ENCODE peak calls at places on chromosomes 12 and 14, in seven cellular contexts. W is body of pancreas; C is neural progenitor cell; O is right atrium auricular region; A is ovary; D is CD8-positive, alpha-beta T cell; G is psoas muscle. P is an unnamed sample. For H3K4me1, the result is how much of the 10 kb centered on the place peaks cover.

GRCh38 chr12:127280393-127281275 is 986.3 kb upstream of the TMEM132C start:
- DNase-seq in W (peak), C (peak), O (no peak), A (no peak), D (peak), G (peak), P (peak)

GRCh38 chr14:97332591-97332984 is 535.4 kb downstream of the VRK1 start:
- DNase-seq in W (no peak), C (no peak), O (no peak), A (no peak), D (no peak), G (no peak), P (no peak)

GRCh38 chr12:105279460-105280056 is 43.6 kb upstream of the APPL2 start:
- DNase-seq in W (no peak), C (peak), O (no peak), A (no peak), D (peak), G (no peak), P (peak)

GRCh38 chr12:51827925-51828818 is 20.3 kb downstream of the FIGNL2 start:
- DNase-seq in W (no peak), C (no peak), O (no peak), A (no peak), D (no peak), G (no peak), P (no peak)

GRCh38 chr14:24296341-24297157 is 3.0 kb downstream of the DHRS1 start:
- DNase-seq in W (peak), C (peak), O (peak), A (peak), D (peak), G (peak), P (peak)

GRCh38 chr12:11555743-11556625 is 93.5 kb upstream of the ETV6 start:
- DNase-seq in W (peak), C (no peak), O (no peak), A (no peak), D (no peak), G (no peak), P (no peak)

GRCh38 chr14:95466506-95466905 is 49.9 kb downstream of the SYNE3 start:
- DNase-seq in W (no peak), C (no peak), O (no peak), A (no peak), D (no peak), G (no peak), P (no peak)

GRCh38 chr14:74712499-74713394 is at the start of the genes AREL1 and FCF1:
- DNase-seq in W (peak), C (peak), O (peak), A (peak), D (peak), G (peak), P (peak)

GRCh38 chr12:108518716-108519496 is 3.8 kb downstream of the FICD start:
- DNase-seq in W (no peak), C (no peak), O (no peak), A (no peak), D (no peak), G (no peak), P (no peak)

GRCh38 chr14:101293609-101294008 is 267.7 kb upstream of the DIO3 start:
- DNase-seq in W (no peak), C (no peak), O (no peak), A (no peak), D (no peak), G (no peak), P (no peak)

GRCh38 chr12:89874146-89874545 is 165.5 kb upstream of the ATP2B1 start:
- DNase-seq in W (no peak), C (peak), O (no peak), A (no peak), D (no peak), G (no peak), P (no peak)

GRCh38 chr14:57389646-57390036 is 745 bp upstream of the NAA30 start:
- DNase-seq in W (peak), C (no peak), O (no peak), A (no peak), D (no peak), G (no peak), P (no peak)

GRCh38 chr14:40188006-40188405 is 755.8 kb upstream of the FBXO33 start:
- DNase-seq in W (no peak), C (no peak), O (no peak), A (no peak), D (no peak), G (no peak), P (no peak)

GRCh38 chr12:27462851-27463250 is 16.3 kb downstream of the SMCO2 start:
- DNase-seq in W (no peak), C (no peak), O (no peak), A (peak), D (no peak), G (no peak), P (no peak)

GRCh38 chr12:6052940-6053329 is 71.5 kb downstream of the VWF start:
- DNase-seq in W (no peak), C (no peak), O (no peak), A (no peak), D (no peak), G (no peak), P (no peak)

GRCh38 chr12:101804409-101804808 is 26.4 kb downstream of the GNPTAB start:
- DNase-seq in W (no peak), C (no peak), O (no peak), A (no peak), D (no peak), G (no peak), P (no peak)

GRCh38 chr12:9707864-9708808 is 24.8 kb downstream of the CLECL1 start:
- DNase-seq in W (peak), C (peak), O (no peak), A (no peak), D (peak), G (peak), P (peak)

GRCh38 chr12:70252832-70253231 is 9.6 kb downstream of the CNOT2 start:
- DNase-seq in W (no peak), C (no peak), O (no peak), A (no peak), D (no peak), G (no peak), P (no peak)

GRCh38 chr12:53213348-53213747 is 6.3 kb upstream of the ITGB7 start:
- DNase-seq in W (peak), C (peak), O (peak), A (peak), D (peak), G (peak), P (peak)

GRCh38 chr12:130796985-130797686 is 41.9 kb downstream of the STX2 start:
- DNase-seq in W (no peak), C (no peak), O (no peak), A (no peak), D (no peak), G (no peak), P (no peak)

GRCh38 chr14:59422069-59422881 is 42.9 kb downstream of the GPR135 start:
- DNase-seq in W (no peak), C (peak), O (no peak), A (no peak), D (no peak), G (no peak), P (no peak)

GRCh38 chr12:88325076-88325827 is 183.1 kb downstream of the TMTC3 start:
- DNase-seq in W (no peak), C (no peak), O (no peak), A (no peak), D (no peak), G (no peak), P (no peak)

GRCh38 chr14:62546862-62547474 is 498.3 kb downstream of the KCNH5 start:
- DNase-seq in W (no peak), C (no peak), O (no peak), A (no peak), D (no peak), G (no peak), P (no peak)

GRCh38 chr12:40749863-40750262 is 57.6 kb downstream of the CNTN1 start:
- DNase-seq in W (no peak), C (peak), O (no peak), A (no peak), D (no peak), G (no peak), P (no peak)

GRCh38 chr14:103543140-103543539 is 14.1 kb downstream of the TRMT61A start:
- DNase-seq in W (no peak), C (no peak), O (no peak), A (peak), D (no peak), G (peak), P (peak)

GRCh38 chr12:81610955-81611889 is 147.9 kb downstream of the PPFIA2 start:
- DNase-seq in W (no peak), C (peak), O (no peak), A (no peak), D (no peak), G (no peak), P (peak)

GRCh38 chr14:50335389-50335788 is 23.3 kb downstream of the DMAC2L start:
- DNase-seq in W (peak), C (peak), O (peak), A (peak), D (no peak), G (peak), P (peak)

GRCh38 chr12:24212496-24212895 is 263.0 kb upstream of the SOX5 start:
- DNase-seq in W (no peak), C (no peak), O (no peak), A (no peak), D (no peak), G (no peak), P (no peak)

GRCh38 chr12:117114784-117115183 is 15.6 kb upstream of the TESC start:
- DNase-seq in W (peak), C (no peak), O (no peak), A (no peak), D (no peak), G (no peak), P (no peak)

GRCh38 chr12:31605531-31605930 is 14.6 kb upstream of the DENND5B start:
- DNase-seq in W (no peak), C (no peak), O (no peak), A (no peak), D (no peak), G (no peak), P (no peak)

DNA sequence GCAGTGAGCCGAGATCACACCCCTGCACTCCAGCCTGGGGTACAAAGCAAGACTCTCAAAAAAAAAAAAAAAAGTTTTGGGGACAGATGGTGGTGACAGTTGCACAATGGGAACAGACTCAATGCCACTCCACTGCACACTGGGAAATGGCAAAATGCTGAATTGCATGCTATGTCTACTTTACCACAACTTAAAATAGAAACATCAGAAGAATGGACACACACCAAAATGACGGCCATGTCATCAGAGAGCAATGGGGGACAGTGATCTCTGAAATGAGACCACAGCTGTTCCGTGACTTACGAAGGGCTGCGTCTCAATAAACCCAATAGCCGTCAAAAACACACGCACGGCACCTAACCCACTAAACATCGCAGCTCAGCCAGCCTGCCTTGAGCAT is 13.7 kb downstream of the DDX54 start:
- DNase-seq in W (no peak), C (no peak), O (no peak), A (no peak), D (no peak), G (no peak), P (no peak)
- H3K4me3 ChIP-seq in W (no peak), C (no peak), O (no peak), A (no peak), D (no peak), G (no peak), P (no peak)

DNA sequence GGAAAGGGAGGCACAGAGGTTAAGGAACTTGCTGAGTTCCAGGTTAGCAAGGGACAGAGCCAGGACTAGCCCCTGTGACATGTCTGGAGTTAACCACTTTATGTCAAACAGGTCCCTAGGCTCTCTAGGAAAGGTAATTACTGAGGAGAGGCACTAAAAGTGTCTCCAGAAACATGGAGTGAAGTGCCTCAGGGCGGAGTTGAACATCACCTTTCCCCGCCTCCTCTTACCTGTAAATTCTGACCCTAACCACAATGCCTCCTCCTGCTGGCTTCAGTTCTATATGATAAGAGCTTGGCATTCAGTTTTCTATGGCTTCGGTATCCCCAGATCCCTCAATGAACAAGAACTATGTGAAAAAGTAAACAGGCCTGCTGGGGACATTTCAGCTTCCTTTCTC is 18.1 kb downstream of the RPH3A start:
- DNase-seq in W (no peak), C (no peak), O (no peak), A (no peak), D (no peak), G (no peak), P (no peak)
- TF ChIP-seq CTCF in W (no peak), C (no peak), O (no peak), A (no peak), D (no peak), G (no peak), P (no peak)

GRCh38 chr12:94211011-94211410 is 62.6 kb downstream of the PLXNC1 start:
- DNase-seq in W (no peak), C (no peak), O (no peak), A (no peak), D (no peak), G (no peak), P (no peak)

GRCh38 chr12:94209240-94209639 is 60.9 kb downstream of the PLXNC1 start:
- DNase-seq in W (no peak), C (no peak), O (no peak), A (no peak), D (no peak), G (no peak), P (no peak)

GRCh38 chr12:94207467-94208432 is 59.4 kb downstream of the PLXNC1 start:
- DNase-seq in W (no peak), C (no peak), O (no peak), A (no peak), D (no peak), G (no peak), P (no peak)

GRCh38 chr12:94206886-94207285 is 58.5 kb downstream of the PLXNC1 start:
- DNase-seq in W (no peak), C (no peak), O (no peak), A (no peak), D (no peak), G (no peak), P (no peak)

GRCh38 chr12:94208433-94208921 is 60.1 kb downstream of the PLXNC1 start:
- DNase-seq in W (no peak), C (no peak), O (no peak), A (peak), D (no peak), G (no peak), P (no peak)
- H3K4me1 ChIP-seq in W (under half), C (under half), O (under half), A (under half), D (half or more), G (under half), P (under half)

GRCh38 chr12:112000806-112001205 is 12.2 kb downstream of the TMEM116 start:
- DNase-seq in W (no peak), C (no peak), O (no peak), A (no peak), D (no peak), G (no peak), P (no peak)

GRCh38 chr12:112005419-112006395 is 7.3 kb downstream of the TMEM116 start:
- DNase-seq in W (peak), C (peak), O (no peak), A (no peak), D (no peak), G (no peak), P (no peak)

GRCh38 chr12:112004041-112004440 is 8.9 kb downstream of the TMEM116 start:
- DNase-seq in W (no peak), C (no peak), O (no peak), A (no peak), D (no peak), G (no peak), P (no peak)

GRCh38 chr12:111998015-111998414 is 14.9 kb downstream of the TMEM116 start:
- DNase-seq in W (no peak), C (no peak), O (no peak), A (no peak), D (no peak), G (no peak), P (no peak)

DNA sequence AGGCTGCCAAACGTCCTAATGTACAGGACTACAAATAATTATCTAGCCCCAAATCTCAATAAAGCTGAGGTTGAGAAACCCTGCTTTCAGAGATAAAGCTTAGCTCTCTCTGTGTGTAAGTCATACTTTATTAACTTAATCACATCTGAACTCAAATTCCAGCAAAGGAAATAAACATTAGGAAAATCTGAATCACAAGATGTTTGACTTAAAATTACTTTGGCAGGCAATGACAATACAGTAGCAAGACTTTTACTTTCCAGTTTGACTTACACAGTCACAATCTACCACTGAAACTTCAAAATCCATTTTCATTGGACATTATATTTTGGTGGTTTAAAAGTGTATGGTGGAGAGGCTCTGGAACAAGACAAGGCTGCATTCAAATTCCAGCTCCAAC is 11.4 kb downstream of the TMEM116 start:
- DNase-seq in W (no peak), C (no peak), O (no peak), A (no peak), D (no peak), G (no peak), P (no peak)
- H3K4me3 ChIP-seq in W (no peak), C (no peak), O (no peak), A (no peak), D (peak), G (no peak), P (no peak)

GRCh38 chr12:125089083-125089482 is 23.8 kb downstream of the AACS start:
- DNase-seq in W (no peak), C (no peak), O (no peak), A (no peak), D (no peak), G (no peak), P (no peak)
- TF ChIP-seq CTCF in W (no peak), C (no peak), O (no peak), A (no peak), D (no peak), G (no peak), P (peak)

DNA sequence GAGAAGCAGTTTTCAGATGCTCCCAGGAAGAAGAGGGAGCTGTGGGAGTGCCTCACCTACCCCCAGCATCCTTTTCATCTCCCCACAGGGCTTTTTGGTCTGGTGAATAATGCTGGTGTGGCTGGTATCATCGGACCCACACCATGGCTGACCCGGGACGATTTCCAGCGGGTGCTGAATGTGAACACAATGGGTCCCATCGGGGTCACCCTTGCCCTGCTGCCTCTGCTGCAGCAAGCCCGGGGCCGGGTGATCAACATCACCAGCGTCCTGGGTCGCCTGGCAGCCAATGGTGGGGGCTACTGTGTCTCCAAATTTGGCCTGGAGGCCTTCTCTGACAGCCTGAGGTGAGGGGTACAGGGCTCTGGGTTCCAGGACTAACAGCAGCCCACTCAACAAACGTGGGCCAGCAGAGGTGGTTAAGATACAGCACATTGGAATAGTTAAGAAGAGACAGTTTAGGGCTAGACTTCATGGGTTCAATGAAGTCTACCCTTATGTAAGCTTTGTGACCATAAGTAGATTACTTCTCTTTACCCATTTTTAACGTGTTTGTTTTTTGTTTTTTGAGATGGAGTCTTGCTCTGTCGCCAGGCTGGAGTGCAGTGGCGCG is 1.5 kb downstream of the RDH5 start:
- DNase-seq in W (no peak), C (no peak), O (no peak), A (no peak), D (no peak), G (peak), P (no peak)
- H3K4me1 ChIP-seq in W (half or more), C (under half), O (half or more), A (under half), D (under half), G (half or more), P (under half)

DNA sequence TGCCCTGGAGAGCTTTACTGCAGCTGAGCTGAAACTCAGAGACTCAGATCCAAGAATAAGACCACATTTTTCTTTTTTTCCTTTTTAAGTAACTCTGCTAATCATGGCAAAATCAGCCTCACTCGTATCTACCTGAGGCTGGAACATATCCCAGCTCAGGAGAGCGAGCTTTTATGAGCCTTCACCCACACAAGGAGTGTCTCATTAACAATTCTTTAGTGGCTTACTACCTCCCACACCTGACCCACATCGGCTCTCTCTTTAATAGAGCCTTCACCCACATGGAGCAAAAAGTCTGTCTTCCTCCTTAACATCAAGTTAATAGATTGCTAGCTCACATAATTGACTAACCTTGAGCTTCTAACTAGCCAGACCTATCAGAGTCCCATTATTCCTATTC is 18.3 kb upstream of the CERS5 start:
- DNase-seq in W (no peak), C (no peak), O (no peak), A (no peak), D (no peak), G (no peak), P (no peak)
- H3K4me3 ChIP-seq in W (no peak), C (no peak), O (no peak), A (no peak), D (no peak), G (no peak), P (no peak)

GRCh38 chr12:3350432-3350831 is 140.6 kb upstream of the PRMT8 start:
- DNase-seq in W (no peak), C (no peak), O (no peak), A (no peak), D (no peak), G (no peak), P (no peak)
- TF ChIP-seq CTCF in W (no peak), C (no peak), O (no peak), A (no peak), D (no peak), G (no peak), P (no peak)

P was measured in BE2C.